ENCODE peak calls at places on chromosomes 5 and 9, in six cellular contexts. F is HepG2, X is HCT116, Y is H1, Q is K562, T is GM12878. V is an unnamed sample.
A peak's percentile ranks its signal among the peaks of the same experiment; 100 is the strongest.

GRCh38 chr5:147072591-147072990 is 162.2 kb upstream of the STK32A start:
- DNase-seq in Y (no peak), T (no peak), X (no peak), Q (no peak), F (no peak), V (no peak)

GRCh38 chr9:12716823-12717222 is 23.6 kb downstream of the TYRP1 start:
- DNase-seq in F (no peak), Y (no peak), T (no peak), X (no peak), Q (no peak), V (no peak)

GRCh38 chr5:138601444-138601843 is 26.2 kb upstream of the HSPA9 start:
- DNase-seq in Q (no peak), T (no peak), F (no peak), X (no peak), Y (no peak), V (no peak)

GRCh38 chr9:69877852-69878507 is 57.4 kb downstream of the CFAP95 start:
- DNase-seq in F (peak; percentile 43), Q (peak; percentile 10), Y (no peak), X (peak; percentile 22), T (no peak), V (peak; percentile 22)

GRCh38 chr5:135310328-135310989 is 88.6 kb downstream of the MACROH2A1 start:
- DNase-seq in X (no peak), T (no peak), Y (no peak), F (no peak), Q (no peak), V (no peak)

GRCh38 chr5:123157797-123158528 is 68.9 kb downstream of the PRDM6 start:
- DNase-seq in Y (no peak), F (no peak), X (peak; percentile 27), T (no peak), Q (no peak), V (no peak)

GRCh38 chr9:101791938-101792337 is 53.5 kb upstream of the GRIN3A start:
- DNase-seq in T (no peak), Q (peak; percentile 47), Y (peak; percentile 21), X (peak; percentile 10), F (peak; percentile 31), V (peak; percentile 79)

GRCh38 chr5:14816999-14817761 is 54.4 kb downstream of the ANKH start:
- DNase-seq in Y (no peak), F (no peak), X (no peak), T (no peak), Q (no peak), V (no peak)

GRCh38 chr9:96503918-96504317 is 53.9 kb downstream of the HABP4 start:
- DNase-seq in F (no peak), Y (no peak), Q (no peak), X (no peak), T (no peak), V (no peak)

GRCh38 chr5:3124410-3124809 is 372.9 kb upstream of the IRX2 start:
- DNase-seq in X (no peak), Q (no peak), T (no peak), Y (no peak), F (no peak), V (no peak)

GRCh38 chr5:36599986-36600779 is 6.2 kb upstream of the SLC1A3 start:
- DNase-seq in Q (no peak), Y (no peak), T (no peak), X (no peak), F (no peak), V (no peak)

GRCh38 chr9:33472171-33472920 is 1.4 kb downstream of the NOL6 start:
- DNase-seq in Y (no peak), X (no peak), F (no peak), Q (no peak), T (no peak), V (no peak)

GRCh38 chr5:159091596-159091995 is 8.1 kb downstream of the EBF1 start:
- DNase-seq in F (no peak), X (no peak), T (no peak), Q (no peak), Y (no peak), V (no peak)

GRCh38 chr5:89988129-89988528 is 421.4 kb downstream of the CETN3 start:
- DNase-seq in Y (no peak), F (no peak), X (no peak), T (no peak), Q (no peak), V (no peak)

DNA sequence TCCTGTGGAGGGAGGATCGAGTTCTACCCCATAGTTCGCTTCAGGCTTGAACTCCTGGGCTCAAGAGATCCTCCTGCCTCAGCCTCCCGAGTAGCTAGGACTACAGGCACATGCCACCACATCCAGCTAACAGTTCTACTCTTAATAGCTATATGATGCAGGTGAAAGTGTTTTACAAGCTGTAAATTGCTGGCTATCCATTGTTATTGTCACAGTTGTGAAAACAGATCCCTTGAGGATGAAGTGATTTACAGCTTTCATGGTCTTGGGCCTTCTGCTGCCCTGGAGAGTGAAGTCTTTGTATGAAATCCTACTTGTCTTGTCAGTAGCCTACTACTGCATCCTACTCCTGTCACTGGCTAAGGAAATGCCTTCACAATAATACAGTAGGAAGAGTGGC is 48.0 kb downstream of the GRAMD2B start:
- DNase-seq in Q (no peak), T (no peak), X (no peak), F (no peak), Y (no peak), V (no peak)
- H3K9ac ChIP-seq in Q (no peak overlapping the region), T (no peak overlapping the region), X (no peak overlapping the region), F (no peak overlapping the region), Y (no peak overlapping the region), V (no peak overlapping the region)

DNA sequence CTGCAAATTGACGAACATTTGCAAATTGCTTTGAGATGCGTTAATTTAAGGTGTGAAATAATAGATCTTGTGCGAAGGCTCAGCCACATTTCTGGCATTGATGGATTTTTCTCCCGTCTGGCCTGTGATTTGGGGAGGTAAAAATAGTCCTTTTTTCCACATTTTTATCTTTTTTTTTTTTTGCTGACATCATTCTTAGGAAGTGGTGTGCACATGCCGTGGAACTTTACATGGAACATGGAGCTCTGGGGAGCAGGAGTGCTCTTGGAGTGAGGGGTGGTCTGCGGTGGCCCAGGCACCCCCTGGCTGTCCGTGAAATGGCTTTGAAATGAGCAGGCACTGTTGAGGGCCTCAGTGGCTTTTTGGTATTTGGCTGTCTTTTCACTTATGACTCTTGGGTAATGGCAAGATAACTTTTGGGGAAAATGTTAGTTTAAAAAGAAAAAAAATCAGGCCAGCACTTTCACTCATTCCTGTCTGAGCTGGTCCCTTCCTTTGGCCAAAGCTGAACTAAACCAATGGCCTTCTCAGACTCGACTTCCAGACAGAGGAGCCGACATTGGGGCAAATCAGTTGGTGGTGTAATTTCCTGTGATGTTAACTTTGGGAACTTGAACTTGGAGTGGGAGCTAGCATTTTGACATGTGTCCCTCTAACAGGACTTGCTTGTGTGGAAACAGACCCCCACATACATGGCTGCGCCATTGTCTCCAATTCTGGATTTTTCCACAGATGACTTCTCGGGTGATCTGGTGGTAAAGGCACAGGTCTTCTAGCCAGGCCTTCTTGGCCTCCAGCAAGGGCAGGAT is 4.2 kb downstream of the NEK6 start:
- DNase-seq in Y (no peak), X (no peak), T (no peak), Q (no peak), F (no peak), V (no peak)
- H3K4me1 ChIP-seq in Y (peaks cover 13% of the 10 kb centered on the region), X (peaks cover 48% of the 10 kb centered on the region), T (peaks cover 39% of the 10 kb centered on the region), Q (peaks cover 24% of the 10 kb centered on the region), F (peaks cover 74% of the 10 kb centered on the region), V (peaks cover 42% of the 10 kb centered on the region)

GRCh38 chr5:41598011-41598410 is 87.6 kb upstream of the PLCXD3 start:
- DNase-seq in Q (no peak), X (no peak), Y (no peak), T (no peak), F (no peak), V (no peak)

DNA sequence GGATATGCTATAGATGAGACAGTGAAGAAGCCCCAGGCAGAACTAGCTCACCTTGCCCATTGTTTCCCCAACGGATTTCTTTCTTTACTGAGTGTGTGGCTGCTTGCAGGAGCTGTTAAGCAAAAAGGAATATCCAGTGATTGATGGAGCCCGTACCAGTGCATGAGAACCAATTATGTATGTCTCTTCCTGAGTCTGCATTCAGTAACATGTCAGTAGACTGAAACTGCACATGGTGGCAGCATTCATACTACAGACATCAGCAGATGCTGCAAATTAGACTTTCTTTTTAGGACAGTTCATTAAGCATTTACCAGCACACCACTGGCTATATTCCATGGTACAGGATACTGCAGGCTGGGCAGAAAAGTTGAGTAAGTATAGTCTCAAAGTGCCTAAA is 90.3 kb upstream of the PLCXD3 start:
- DNase-seq in F (no peak), Q (no peak), T (no peak), X (no peak), Y (no peak), V (no peak)
- TF ChIP-seq ZNF274 in F (no peak), Q (no peak), T (no peak), X (no peak), Y (no peak), V (no peak)

GRCh38 chr5:169551146-169551545 is 32.4 kb upstream of the SPDL1 start:
- DNase-seq in Y (no peak), X (no peak), F (no peak), Q (no peak), T (no peak), V (no peak)
- H3K9ac ChIP-seq in Y (no peak overlapping the region), X (no peak overlapping the region), F (no peak overlapping the region), Q (no peak overlapping the region), T (no peak overlapping the region), V (no peak overlapping the region)

GRCh38 chr9:76629205-76629990 is 134.8 kb upstream of the PCA3 start:
- DNase-seq in X (no peak), Q (no peak), T (no peak), F (no peak), Y (no peak), V (no peak)
- H3K4me1 ChIP-seq in X (no peaks in the 10 kb centered on the region), Q (peaks cover 8% of the 10 kb centered on the region), T (peaks cover 13% of the 10 kb centered on the region), F (peaks cover 2% of the 10 kb centered on the region), Y (peaks cover 3% of the 10 kb centered on the region), V (no peaks in the 10 kb centered on the region)

GRCh38 chr9:14652729-14653377 is 40.4 kb downstream of the ZDHHC21 start:
- DNase-seq in X (no peak), Y (no peak), T (no peak), Q (peak; percentile 11), F (peak; percentile 70), V (peak; percentile 32)

GRCh38 chr9:14653511-14653910 is 39.7 kb downstream of the ZDHHC21 start:
- DNase-seq in Y (no peak), X (no peak), T (no peak), F (no peak), Q (no peak), V (no peak)

GRCh38 chr9:14660721-14661120 is 32.5 kb downstream of the ZDHHC21 start:
- DNase-seq in X (no peak), T (no peak), Q (no peak), F (no peak), Y (no peak), V (no peak)

GRCh38 chr9:14654932-14655331 is 38.3 kb downstream of the ZDHHC21 start:
- DNase-seq in X (no peak), T (no peak), F (no peak), Y (no peak), Q (no peak), V (no peak)
- TF ChIP-seq ZNF274 in X (no peak), T (no peak), F (no peak), Y (no peak), Q (no peak), V (no peak)

V was measured in NT2/D1.